ENCODE peak calls at places on chromosome 2, in nine cellular contexts. One of them, this sample, is unnamed.
A peak's percentile ranks its signal among the peaks of the same experiment; 100 is the strongest.

GRCh38 chr2:16774980-16775963 is 109.6 kb upstream of the CYRIA start:
- DNase-seq in fibroblast of villous mesenchyme: peak; percentile 77
- DNase-seq in BJ: no peak
- DNase-seq in Peyer's patch: no peak
- DNase-seq in cardiac fibroblast: no peak
- DNase-seq in left ventricle myocardium inferior: no peak
- DNase-seq in uterus: no peak
- DNase-seq in colonic mucosa: no peak
- DNase-seq in IMR-90: no peak
- DNase-seq in this sample: no peak

GRCh38 chr2:12265646-12266045 is 451.1 kb upstream of the TRIB2 start:
- DNase-seq in fibroblast of villous mesenchyme: peak; percentile 26
- DNase-seq in BJ: no peak
- DNase-seq in Peyer's patch: no peak
- DNase-seq in cardiac fibroblast: peak; percentile 11
- DNase-seq in left ventricle myocardium inferior: no peak
- DNase-seq in uterus: no peak
- DNase-seq in colonic mucosa: no peak
- DNase-seq in IMR-90: peak; percentile 18
- DNase-seq in this sample: no peak

GRCh38 chr2:233976690-233977294 is 59.6 kb downstream of the TRPM8 start:
- DNase-seq in fibroblast of villous mesenchyme: peak; percentile 63
- DNase-seq in BJ: no peak
- DNase-seq in Peyer's patch: no peak
- DNase-seq in cardiac fibroblast: peak; percentile 65
- DNase-seq in left ventricle myocardium inferior: no peak
- DNase-seq in uterus: no peak
- DNase-seq in colonic mucosa: no peak
- DNase-seq in IMR-90: peak; percentile 76
- DNase-seq in this sample: no peak

GRCh38 chr2:42957109-42958035 is 165.0 kb upstream of the HAAO start:
- DNase-seq in fibroblast of villous mesenchyme: peak; percentile 88
- DNase-seq in BJ: no peak
- DNase-seq in Peyer's patch: no peak
- DNase-seq in cardiac fibroblast: no peak
- DNase-seq in left ventricle myocardium inferior: no peak
- DNase-seq in uterus: no peak
- DNase-seq in colonic mucosa: no peak
- DNase-seq in IMR-90: peak; percentile 55
- DNase-seq in this sample: no peak

GRCh38 chr2:25036221-25036559 is 5.7 kb upstream of the EFR3B start:
- DNase-seq in fibroblast of villous mesenchyme: no peak
- DNase-seq in BJ: no peak
- DNase-seq in Peyer's patch: no peak
- DNase-seq in cardiac fibroblast: no peak
- DNase-seq in left ventricle myocardium inferior: no peak
- DNase-seq in uterus: no peak
- DNase-seq in colonic mucosa: no peak
- DNase-seq in IMR-90: no peak
- DNase-seq in this sample: no peak

GRCh38 chr2:108184421-108184820 is 55.3 kb upstream of the SULT1C3 start:
- DNase-seq in fibroblast of villous mesenchyme: peak; percentile 16
- DNase-seq in BJ: no peak
- DNase-seq in Peyer's patch: peak; percentile 48
- DNase-seq in cardiac fibroblast: peak; percentile 11
- DNase-seq in left ventricle myocardium inferior: no peak
- DNase-seq in uterus: no peak
- DNase-seq in colonic mucosa: no peak
- DNase-seq in IMR-90: peak; percentile 13
- DNase-seq in this sample: no peak

GRCh38 chr2:230358305-230358704 is 31.3 kb downstream of the SP140L start:
- DNase-seq in fibroblast of villous mesenchyme: no peak
- DNase-seq in BJ: no peak
- DNase-seq in Peyer's patch: no peak
- DNase-seq in cardiac fibroblast: peak; percentile 25
- DNase-seq in left ventricle myocardium inferior: no peak
- DNase-seq in uterus: no peak
- DNase-seq in colonic mucosa: no peak
- DNase-seq in IMR-90: peak; percentile 72
- DNase-seq in this sample: no peak

GRCh38 chr2:3617198-3617890 is 22.4 kb downstream of the COLEC11 start:
- DNase-seq in fibroblast of villous mesenchyme: no peak
- DNase-seq in BJ: no peak
- DNase-seq in Peyer's patch: peak; percentile 9
- DNase-seq in cardiac fibroblast: no peak
- DNase-seq in left ventricle myocardium inferior: no peak
- DNase-seq in uterus: no peak
- DNase-seq in colonic mucosa: no peak
- DNase-seq in IMR-90: no peak
- DNase-seq in this sample: peak; percentile 35

GRCh38 chr2:238954841-238955521 is 107.1 kb downstream of the TWIST2 start:
- DNase-seq in fibroblast of villous mesenchyme: peak; percentile 72
- DNase-seq in BJ: no peak
- DNase-seq in Peyer's patch: peak; percentile 32
- DNase-seq in cardiac fibroblast: no peak
- DNase-seq in left ventricle myocardium inferior: no peak
- DNase-seq in uterus: peak; percentile 63
- DNase-seq in colonic mucosa: no peak
- DNase-seq in IMR-90: peak; percentile 58
- DNase-seq in this sample: no peak

GRCh38 chr2:175964195-175964594 is 37.9 kb downstream of the LNPK start:
- DNase-seq in fibroblast of villous mesenchyme: no peak
- DNase-seq in BJ: no peak
- DNase-seq in Peyer's patch: no peak
- DNase-seq in cardiac fibroblast: no peak
- DNase-seq in left ventricle myocardium inferior: no peak
- DNase-seq in uterus: no peak
- DNase-seq in colonic mucosa: no peak
- DNase-seq in IMR-90: no peak
- DNase-seq in this sample: no peak

GRCh38 chr2:233081232-233081730 is 21.1 kb downstream of the INPP5D start:
- DNase-seq in fibroblast of villous mesenchyme: no peak
- DNase-seq in BJ: no peak
- DNase-seq in Peyer's patch: peak; percentile 62
- DNase-seq in cardiac fibroblast: no peak
- DNase-seq in left ventricle myocardium inferior: no peak
- DNase-seq in uterus: no peak
- DNase-seq in colonic mucosa: no peak
- DNase-seq in IMR-90: no peak
- DNase-seq in this sample: peak; percentile 69

GRCh38 chr2:239157766-239158165 is 243.1 kb downstream of the HDAC4 start:
- DNase-seq in fibroblast of villous mesenchyme: no peak
- DNase-seq in BJ: no peak
- DNase-seq in Peyer's patch: peak; percentile 73
- DNase-seq in cardiac fibroblast: no peak
- DNase-seq in left ventricle myocardium inferior: peak; percentile 18
- DNase-seq in uterus: peak; percentile 17
- DNase-seq in colonic mucosa: peak; percentile 91
- DNase-seq in IMR-90: peak; percentile 4
- DNase-seq in this sample: peak; percentile 49

DNA sequence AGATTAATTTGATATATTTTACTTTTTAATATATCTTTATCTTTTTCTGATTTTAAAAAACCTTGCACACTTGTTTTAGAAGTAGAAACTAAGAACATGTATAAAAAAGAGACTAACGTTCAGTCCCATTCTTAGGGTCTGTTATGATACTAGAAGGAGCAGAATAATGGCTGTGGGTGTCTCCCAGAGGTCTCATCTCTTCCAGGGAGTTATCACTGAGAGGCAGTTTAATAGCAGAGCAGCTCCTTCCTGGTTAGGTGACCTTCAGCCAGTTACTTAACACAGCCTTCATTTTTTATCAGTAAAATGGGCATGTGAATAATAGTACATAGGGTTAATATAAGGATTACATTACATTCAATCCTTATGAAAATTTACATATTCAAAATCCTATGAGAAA is 40.6 kb downstream of the FBXO48 start:
- DNase-seq in fibroblast of villous mesenchyme: no peak
- DNase-seq in BJ: no peak
- DNase-seq in Peyer's patch: no peak
- DNase-seq in cardiac fibroblast: no peak
- DNase-seq in left ventricle myocardium inferior: no peak
- DNase-seq in uterus: no peak
- DNase-seq in colonic mucosa: no peak
- DNase-seq in IMR-90: no peak
- DNase-seq in this sample: no peak
- H3K4me3 ChIP-seq in fibroblast of villous mesenchyme: no peak overlapping the region
- H3K4me3 ChIP-seq in BJ: no peak overlapping the region
- H3K4me3 ChIP-seq in Peyer's patch: no peak overlapping the region
- H3K4me3 ChIP-seq in cardiac fibroblast: no peak overlapping the region
- H3K4me3 ChIP-seq in left ventricle myocardium inferior: no peak overlapping the region
- H3K4me3 ChIP-seq in uterus: no peak overlapping the region
- H3K4me3 ChIP-seq in colonic mucosa: no peak overlapping the region
- H3K4me3 ChIP-seq in IMR-90: no peak overlapping the region
- H3K4me3 ChIP-seq in this sample: no peak overlapping the region

GRCh38 chr2:205103699-205104098 is 558.4 kb downstream of the PARD3B start:
- DNase-seq in fibroblast of villous mesenchyme: no peak
- DNase-seq in BJ: no peak
- DNase-seq in Peyer's patch: no peak
- DNase-seq in cardiac fibroblast: no peak
- DNase-seq in left ventricle myocardium inferior: no peak
- DNase-seq in uterus: no peak
- DNase-seq in colonic mucosa: no peak
- DNase-seq in IMR-90: no peak
- DNase-seq in this sample: no peak
- TF ChIP-seq CTCF in fibroblast of villous mesenchyme: no peak
- TF ChIP-seq CTCF in BJ: no peak
- TF ChIP-seq CTCF in Peyer's patch: no peak
- TF ChIP-seq CTCF in cardiac fibroblast: no peak
- TF ChIP-seq CTCF in left ventricle myocardium inferior: no peak
- TF ChIP-seq CTCF in uterus: no peak
- TF ChIP-seq CTCF in colonic mucosa: no peak
- TF ChIP-seq CTCF in IMR-90: no peak
- TF ChIP-seq CTCF in this sample: no peak

GRCh38 chr2:96340493-96341414 is 5.2 kb downstream of the NCAPH start:
- DNase-seq in fibroblast of villous mesenchyme: peak; percentile 55
- DNase-seq in BJ: no peak
- DNase-seq in Peyer's patch: no peak
- DNase-seq in cardiac fibroblast: no peak
- DNase-seq in left ventricle myocardium inferior: no peak
- DNase-seq in uterus: no peak
- DNase-seq in colonic mucosa: no peak
- DNase-seq in IMR-90: peak; percentile 64
- DNase-seq in this sample: no peak

GRCh38 chr2:96333708-96334107 is 1.9 kb upstream of the NCAPH start:
- DNase-seq in fibroblast of villous mesenchyme: no peak
- DNase-seq in BJ: no peak
- DNase-seq in Peyer's patch: peak; percentile 37
- DNase-seq in cardiac fibroblast: no peak
- DNase-seq in left ventricle myocardium inferior: no peak
- DNase-seq in uterus: no peak
- DNase-seq in colonic mucosa: no peak
- DNase-seq in IMR-90: no peak
- DNase-seq in this sample: no peak

GRCh38 chr2:96341641-96342040 is 6.1 kb downstream of the NCAPH start:
- DNase-seq in fibroblast of villous mesenchyme: no peak
- DNase-seq in BJ: no peak
- DNase-seq in Peyer's patch: no peak
- DNase-seq in cardiac fibroblast: no peak
- DNase-seq in left ventricle myocardium inferior: no peak
- DNase-seq in uterus: no peak
- DNase-seq in colonic mucosa: no peak
- DNase-seq in IMR-90: no peak
- DNase-seq in this sample: no peak

GRCh38 chr2:96336104-96336775 is 674 bp downstream of the NCAPH start:
- DNase-seq in fibroblast of villous mesenchyme: no peak
- DNase-seq in BJ: no peak
- DNase-seq in Peyer's patch: peak; percentile 25
- DNase-seq in cardiac fibroblast: no peak
- DNase-seq in left ventricle myocardium inferior: no peak
- DNase-seq in uterus: no peak
- DNase-seq in colonic mucosa: no peak
- DNase-seq in IMR-90: no peak
- DNase-seq in this sample: no peak

DNA sequence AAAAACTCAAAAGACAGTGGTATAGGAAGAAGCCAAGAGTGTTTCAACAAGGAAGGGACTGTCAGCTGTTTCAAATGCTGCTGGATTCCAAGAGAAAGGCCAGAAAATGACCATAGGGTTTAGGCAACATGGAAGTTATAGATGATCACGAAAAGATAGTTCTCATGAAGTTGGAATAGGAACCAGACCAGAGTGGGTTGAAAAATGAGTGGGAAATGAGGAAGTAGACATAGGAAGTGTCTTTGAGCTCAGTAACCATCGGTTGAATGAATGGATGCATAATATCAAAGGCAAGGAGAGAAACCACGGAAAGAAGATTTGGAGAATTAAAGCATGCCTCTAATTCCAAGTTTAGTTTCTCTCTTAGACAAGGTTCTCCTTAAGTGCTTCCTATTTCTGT is 1.3 kb downstream of the NCAPH start:
- DNase-seq in fibroblast of villous mesenchyme: no peak
- DNase-seq in BJ: no peak
- DNase-seq in Peyer's patch: no peak
- DNase-seq in cardiac fibroblast: no peak
- DNase-seq in left ventricle myocardium inferior: no peak
- DNase-seq in uterus: no peak
- DNase-seq in colonic mucosa: no peak
- DNase-seq in IMR-90: no peak
- DNase-seq in this sample: no peak
- H3K4me3 ChIP-seq in fibroblast of villous mesenchyme: no peak overlapping the region
- H3K4me3 ChIP-seq in BJ: no peak overlapping the region
- H3K4me3 ChIP-seq in Peyer's patch: no peak overlapping the region
- H3K4me3 ChIP-seq in cardiac fibroblast: no peak overlapping the region
- H3K4me3 ChIP-seq in left ventricle myocardium inferior: no peak overlapping the region
- H3K4me3 ChIP-seq in uterus: no peak overlapping the region
- H3K4me3 ChIP-seq in colonic mucosa: no peak overlapping the region
- H3K4me3 ChIP-seq in IMR-90: no peak overlapping the region
- H3K4me3 ChIP-seq in this sample: no peak overlapping the region

DNA sequence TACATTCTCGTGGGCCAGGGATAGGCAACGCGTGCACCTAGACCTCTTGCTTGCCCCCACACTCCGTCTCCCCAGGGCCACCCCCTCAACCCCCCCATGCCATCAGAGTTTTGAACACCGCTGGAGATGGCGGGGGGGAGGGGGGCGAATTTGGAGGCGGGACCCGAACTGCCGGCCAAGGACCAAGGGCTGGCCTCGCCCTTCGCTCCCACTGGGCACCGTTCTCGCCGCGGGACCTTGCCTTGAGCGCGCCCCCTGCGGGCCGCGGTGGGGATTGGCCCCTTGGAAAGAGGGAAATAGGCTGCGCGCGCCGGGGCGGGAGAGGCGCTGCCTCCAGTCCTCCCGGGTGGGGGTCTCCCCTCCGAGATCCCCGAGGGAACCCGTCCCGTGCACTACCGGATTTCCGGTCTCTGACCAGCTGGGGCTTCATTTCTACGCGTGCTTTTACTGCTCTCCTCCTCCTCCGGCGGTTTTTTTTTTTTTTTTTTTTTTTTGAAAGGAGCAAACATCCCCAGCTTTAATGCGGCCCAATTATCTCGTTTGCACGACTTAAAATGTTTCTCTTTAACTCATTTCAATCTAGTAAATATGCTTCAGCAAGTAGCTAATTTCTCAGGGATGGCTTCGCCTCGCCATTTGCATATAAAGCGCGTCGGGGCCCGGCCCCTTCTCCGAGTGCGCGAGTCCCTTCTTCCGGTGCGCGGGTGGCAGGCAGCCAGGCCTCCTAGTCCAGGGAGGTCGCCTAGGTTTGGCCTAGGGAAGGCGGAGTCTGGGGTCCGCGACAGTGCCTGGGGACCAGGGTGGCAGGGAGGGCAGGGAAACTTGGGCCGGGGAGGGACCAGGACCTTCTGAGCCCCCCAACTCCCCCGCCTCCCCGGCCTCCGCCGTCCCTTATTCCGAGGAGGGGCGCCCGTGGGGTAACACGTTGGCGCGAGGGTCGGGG is 10.1 kb upstream of the GBX2 start:
- DNase-seq in fibroblast of villous mesenchyme: peak; percentile 63
- DNase-seq in BJ: no peak
- DNase-seq in Peyer's patch: peak; percentile 70
- DNase-seq in cardiac fibroblast: peak; percentile 65
- DNase-seq in left ventricle myocardium inferior: peak; percentile 58
- DNase-seq in uterus: no peak
- DNase-seq in colonic mucosa: peak; percentile 79
- DNase-seq in IMR-90: peak; percentile 30
- DNase-seq in this sample: peak; percentile 73
- TF ChIP-seq CTCF in fibroblast of villous mesenchyme: peak; percentile 86
- TF ChIP-seq CTCF in BJ: peak; percentile 93
- TF ChIP-seq CTCF in Peyer's patch: peak; percentile 66
- TF ChIP-seq CTCF in cardiac fibroblast: peak; percentile 84
- TF ChIP-seq CTCF in left ventricle myocardium inferior: peak; percentile 77
- TF ChIP-seq CTCF in uterus: peak; percentile 35
- TF ChIP-seq CTCF in colonic mucosa: peak; percentile 75
- TF ChIP-seq CTCF in IMR-90: peak; percentile 69
- TF ChIP-seq CTCF in this sample: peak; percentile 72

This sample was measured in coronary artery.